ENCODE peak calls at places on chromosomes 4 and X, in five cellular contexts. C, Z, Y, N and W are unnamed samples.
A peak's percentile ranks its signal among the peaks of the same experiment; 100 is the strongest.

GRCh38 chr4:123339507-123340380 is 56.9 kb upstream of the SPRY1 start:
- DNase-seq in C (no peak), Z (no peak), Y (no peak), N (no peak), W (no peak)

GRCh38 chr4:181420950-181421349 is 822.3 kb upstream of the TENM3 start:
- DNase-seq in C (no peak), Z (peak; percentile 50), Y (no peak), N (no peak), W (no peak)

GRCh38 chrX:14915596-14915995 is 42.4 kb downstream of the MOSPD2 start:
- DNase-seq in C (no peak), Z (no peak), Y (peak; percentile 7), N (no peak), W (no peak)

GRCh38 chrX:50799531-50799961 is 14.4 kb downstream of the SHROOM4 start:
- DNase-seq in C (peak; percentile 82), Z (no peak), Y (peak; percentile 77), N (no peak), W (no peak)

GRCh38 chrX:86023806-86024205 is 23.6 kb downstream of the CHM start:
- DNase-seq in C (no peak), Z (no peak), Y (no peak), N (no peak), W (no peak)

GRCh38 chr4:108029321-108029720 is 39.6 kb downstream of the HADH start:
- DNase-seq in C (no peak), Z (peak; percentile 52), Y (no peak), N (no peak), W (no peak)

GRCh38 chrX:68695206-68695845 is 47.9 kb downstream of the STARD8 start:
- DNase-seq in C (no peak), Z (no peak), Y (no peak), N (no peak), W (no peak)

GRCh38 chr4:59727745-59728144 is 1472.4 kb upstream of the ADGRL3 start:
- DNase-seq in C (no peak), Z (no peak), Y (no peak), N (no peak), W (no peak)

GRCh38 chr4:15158410-15159091 is 156.3 kb downstream of the CPEB2 start:
- DNase-seq in C (no peak), Z (no peak), Y (no peak), N (peak; percentile 22), W (no peak)

GRCh38 chrX:47191331-47191730 is 2.3 kb upstream of the UBA1 start:
- DNase-seq in C (no peak), Z (peak; percentile 55), Y (no peak), N (peak; percentile 32), W (no peak)

GRCh38 chr4:8052160-8052691 is 106.4 kb downstream of the ABLIM2 start:
- DNase-seq in C (peak; percentile 9), Z (no peak), Y (no peak), N (no peak), W (no peak)

GRCh38 chrX:53088136-53088974 is 5.6 kb upstream of the KANTR start:
- DNase-seq in C (peak; percentile 85), Z (no peak), Y (peak; percentile 76), N (peak; percentile 84), W (no peak)

GRCh38 chrX:56505866-56506265 is 57.6 kb upstream of the UBQLN2 start:
- DNase-seq in C (no peak), Z (no peak), Y (no peak), N (no peak), W (no peak)

GRCh38 chr4:8290701-8290970 is 21.1 kb downstream of the HTRA3 start:
- DNase-seq in C (no peak), Z (no peak), Y (no peak), N (no peak), W (no peak)

GRCh38 chr4:178136736-178137345 is 694.6 kb upstream of the AGA start:
- DNase-seq in C (no peak), Z (no peak), Y (no peak), N (no peak), W (no peak)

GRCh38 chrX:48939417-48940228 is 17.8 kb downstream of the OTUD5 start:
- DNase-seq in C (no peak), Z (peak; percentile 72), Y (no peak), N (no peak), W (no peak)

GRCh38 chr4:147312376-147313046 is 168.4 kb upstream of the EDNRA start:
- DNase-seq in C (peak; percentile 39), Z (no peak), Y (peak; percentile 32), N (peak; percentile 2), W (peak; percentile 91)

GRCh38 chr4:128716325-128716724 is 93.2 kb upstream of the JADE1 start:
- DNase-seq in C (no peak), Z (no peak), Y (no peak), N (no peak), W (no peak)

GRCh38 chr4:55758570-55758969 is 61.0 kb upstream of the EXOC1L start:
- DNase-seq in C (no peak), Z (no peak), Y (no peak), N (no peak), W (no peak)

GRCh38 chr4:25810815-25811690 is 51.7 kb downstream of the SEL1L3 start:
- DNase-seq in C (peak; percentile 90), Z (no peak), Y (peak; percentile 86), N (peak; percentile 43), W (no peak)

GRCh38 chr4:112053825-112054224 is 91.4 kb upstream of the FAM241A start:
- DNase-seq in C (no peak), Z (no peak), Y (no peak), N (no peak), W (no peak)

GRCh38 chr4:123624959-123625358 is 228.4 kb downstream of the SPRY1 start:
- DNase-seq in C (no peak), Z (peak; percentile 60), Y (no peak), N (no peak), W (no peak)

GRCh38 chr4:101187837-101188236 is 159.5 kb downstream of the PPP3CA start:
- DNase-seq in C (no peak), Z (no peak), Y (no peak), N (no peak), W (no peak)

GRCh38 chrX:140916891-140917290 is 85.5 kb upstream of the SPANXB1 start:
- DNase-seq in C (no peak), Z (no peak), Y (no peak), N (no peak), W (no peak)

GRCh38 chr4:165355900-165356300 is 22.9 kb upstream of the CPE start:
- DNase-seq in C (peak; percentile 50), Z (peak; percentile 43), Y (peak; percentile 40), N (peak; percentile 82), W (no peak)

GRCh38 chr4:55358668-55359067 is 12.6 kb downstream of the SRD5A3 start:
- DNase-seq in C (peak; percentile 84), Z (no peak), Y (peak; percentile 80), N (no peak), W (no peak)

GRCh38 chr4:60648774-60649173 is 551.4 kb upstream of the ADGRL3 start:
- DNase-seq in C (no peak), Z (no peak), Y (no peak), N (no peak), W (no peak)

GRCh38 chr4:16909245-16909644 is 10.8 kb upstream of the LDB2 start:
- DNase-seq in C (no peak), Z (no peak), Y (no peak), N (peak; percentile 26), W (no peak)

GRCh38 chrX:141176586-141177451 is at the start of gene LDOC1:
- DNase-seq in C (peak; percentile 74), Z (peak; percentile 76), Y (peak; percentile 58), N (peak; percentile 89), W (no peak)

GRCh38 chr4:123462007-123462406 is 65.4 kb downstream of the SPRY1 start:
- DNase-seq in C (no peak), Z (no peak), Y (no peak), N (no peak), W (no peak)

GRCh38 chr4:90024519-90024918 is 102.7 kb upstream of the CCSER1 start:
- DNase-seq in C (no peak), Z (no peak), Y (no peak), N (no peak), W (no peak)

GRCh38 chr4:857461-857860 is 31.5 kb upstream of the CPLX1 start:
- DNase-seq in C (no peak), Z (no peak), Y (no peak), N (no peak), W (no peak)
- H3K4me3 ChIP-seq in C (no peak overlapping the region), Z (no peak overlapping the region), Y (no peak overlapping the region), N (no peak overlapping the region), W (no peak overlapping the region)

DNA sequence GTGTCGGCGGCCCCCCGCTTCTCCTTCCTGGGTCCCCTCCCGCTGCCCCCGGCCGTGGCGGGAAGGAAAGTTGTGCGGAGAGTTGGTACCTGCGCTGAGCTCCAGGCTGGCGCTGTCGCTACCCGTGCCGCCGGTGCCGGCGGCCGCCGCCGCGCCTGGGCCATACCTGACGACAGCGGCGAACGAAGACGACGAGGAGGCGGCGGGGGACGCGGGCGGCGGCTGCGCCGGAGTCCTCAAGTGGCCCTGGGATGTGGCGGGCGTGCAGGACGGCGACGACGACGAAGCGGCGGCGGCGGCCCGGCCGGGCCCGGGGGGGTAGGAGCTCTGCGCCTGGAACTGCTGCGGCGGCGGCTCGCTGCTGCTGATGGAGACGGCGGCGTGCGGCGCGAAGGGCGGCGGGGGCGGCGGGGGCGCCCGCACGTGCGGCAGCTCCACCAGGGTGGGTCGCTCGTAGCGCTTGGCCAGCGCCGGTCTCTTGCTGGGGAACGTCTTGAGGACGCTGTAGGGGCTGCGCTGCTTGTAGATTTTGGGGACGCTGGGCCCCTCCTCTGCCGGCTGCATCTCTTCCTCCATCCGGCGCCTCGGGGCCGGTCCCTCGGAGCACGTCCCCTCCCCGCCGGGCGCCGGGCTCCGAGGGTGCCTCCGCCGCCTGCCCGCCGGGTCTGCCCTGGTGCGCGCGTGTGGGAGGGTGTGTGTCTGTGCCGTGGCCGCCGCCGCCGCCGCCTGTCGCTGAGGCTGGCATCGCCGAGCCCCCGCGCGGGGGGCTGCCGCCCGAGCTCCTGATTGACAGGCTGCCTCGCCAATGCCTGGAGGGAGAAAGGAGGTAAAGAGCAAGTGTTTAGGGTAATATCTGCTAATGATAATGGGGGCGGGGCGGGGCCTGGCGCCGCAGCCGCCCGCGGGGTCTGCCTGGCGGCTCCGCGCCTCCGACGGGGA is 618 bp downstream of the BEND4 start:
- DNase-seq in C (no peak), Z (peak; percentile 83), Y (no peak), N (peak; percentile 69), W (no peak)
- TF ChIP-seq EZH2 in C (peak; percentile 27), Z (no peak), Y (peak; percentile 83), N (no peak), W (no peak)

GRCh38 chrX:153828723-153829548 is 1.4 kb downstream of the PDZD4 start:
- DNase-seq in C (no peak), Z (no peak), Y (no peak), N (peak; percentile 74), W (no peak)
- H3K4me3 ChIP-seq in C (no peak overlapping the region), Z (no peak overlapping the region), Y (peak overlapping the region; percentile 17), N (peak overlapping the region; percentile 75), W (peak overlapping the region; percentile 77)

GRCh38 chr4:13533670-13534343 is 10.5 kb downstream of the NKX3-2 start:
- DNase-seq in C (no peak), Z (peak; percentile 3), Y (no peak), N (no peak), W (no peak)
- TF ChIP-seq EZH2 in C (no peak), Z (no peak), Y (peak; percentile 34), N (peak; percentile 85), W (no peak)